ENCODE peak calls at places on chromosomes 1 and 21, in nine cellular contexts. One of them, this sample, is unnamed.

GRCh38 chr1:223844521-223844961 is 1.2 kb downstream of the TP53BP2 start:
- DNase-seq in activated CD8-positive, alpha-beta memory T cell treated with anti-CD3 and anti-CD28 coated beads for 24 hours: no peak
- DNase-seq in erythroblast: no peak
- DNase-seq in left ventricle myocardium inferior: no peak
- DNase-seq in EH: peak
- DNase-seq in activated CD4-positive, alpha-beta T cell treated with anti-CD3 and anti-CD28 coated beads, Interleukin-2, amount 50 U/mL, for 48 hours: peak
- DNase-seq in stimulated activated CD4-positive, alpha-beta T cell treated with anti-CD3 and anti-CD28 coated beads, Interleukin-1b, Interleukin-23, amount 100 ng/mL, for 4 hours: no peak
- DNase-seq in stimulated activated CD8-positive, alpha-beta memory T cell treated with anti-CD3 and anti-CD28 coated beads, Interleukin-15, amount 100 ng/mL, for 1 hour: no peak
- DNase-seq in activated T-cell treated with anti-CD3 and anti-CD28 coated beads, Interleukin-2, amount 50 U/mL, for 72 hours: peak
- DNase-seq in this sample: no peak

GRCh38 chr1:61343623-61344257 is 261.4 kb downstream of the NFIA start:
- DNase-seq in stimulated activated CD4-positive, alpha-beta T cell treated with anti-CD3 and anti-CD28 coated beads, Interleukin-1b, Interleukin-23, amount 100 ng/mL, for 4 hours: no peak
- DNase-seq in erythroblast: no peak
- DNase-seq in left ventricle myocardium inferior: no peak
- DNase-seq in activated CD4-positive, alpha-beta T cell treated with anti-CD3 and anti-CD28 coated beads, Interleukin-2, amount 50 U/mL, for 48 hours: no peak
- DNase-seq in activated T-cell treated with anti-CD3 and anti-CD28 coated beads, Interleukin-2, amount 50 U/mL, for 72 hours: no peak
- DNase-seq in stimulated activated CD8-positive, alpha-beta memory T cell treated with anti-CD3 and anti-CD28 coated beads, Interleukin-15, amount 100 ng/mL, for 1 hour: no peak
- DNase-seq in EH: no peak
- DNase-seq in activated CD8-positive, alpha-beta memory T cell treated with anti-CD3 and anti-CD28 coated beads for 24 hours: no peak
- DNase-seq in this sample: no peak

GRCh38 chr1:180160362-180160761 is 5.7 kb downstream of the QSOX1 start:
- DNase-seq in EH: no peak
- DNase-seq in activated T-cell treated with anti-CD3 and anti-CD28 coated beads, Interleukin-2, amount 50 U/mL, for 72 hours: no peak
- DNase-seq in activated CD4-positive, alpha-beta T cell treated with anti-CD3 and anti-CD28 coated beads, Interleukin-2, amount 50 U/mL, for 48 hours: no peak
- DNase-seq in left ventricle myocardium inferior: no peak
- DNase-seq in erythroblast: no peak
- DNase-seq in activated CD8-positive, alpha-beta memory T cell treated with anti-CD3 and anti-CD28 coated beads for 24 hours: no peak
- DNase-seq in stimulated activated CD4-positive, alpha-beta T cell treated with anti-CD3 and anti-CD28 coated beads, Interleukin-1b, Interleukin-23, amount 100 ng/mL, for 4 hours: no peak
- DNase-seq in stimulated activated CD8-positive, alpha-beta memory T cell treated with anti-CD3 and anti-CD28 coated beads, Interleukin-15, amount 100 ng/mL, for 1 hour: no peak
- DNase-seq in this sample: no peak

GRCh38 chr21:27382404-27382803 is 415.5 kb upstream of the ADAMTS5 start:
- DNase-seq in activated T-cell treated with anti-CD3 and anti-CD28 coated beads, Interleukin-2, amount 50 U/mL, for 72 hours: no peak
- DNase-seq in erythroblast: no peak
- DNase-seq in stimulated activated CD4-positive, alpha-beta T cell treated with anti-CD3 and anti-CD28 coated beads, Interleukin-1b, Interleukin-23, amount 100 ng/mL, for 4 hours: no peak
- DNase-seq in stimulated activated CD8-positive, alpha-beta memory T cell treated with anti-CD3 and anti-CD28 coated beads, Interleukin-15, amount 100 ng/mL, for 1 hour: no peak
- DNase-seq in left ventricle myocardium inferior: no peak
- DNase-seq in activated CD4-positive, alpha-beta T cell treated with anti-CD3 and anti-CD28 coated beads, Interleukin-2, amount 50 U/mL, for 48 hours: no peak
- DNase-seq in EH: peak
- DNase-seq in activated CD8-positive, alpha-beta memory T cell treated with anti-CD3 and anti-CD28 coated beads for 24 hours: no peak
- DNase-seq in this sample: no peak

GRCh38 chr1:167670563-167670962 is 40.5 kb downstream of the RCSD1 start:
- DNase-seq in stimulated activated CD8-positive, alpha-beta memory T cell treated with anti-CD3 and anti-CD28 coated beads, Interleukin-15, amount 100 ng/mL, for 1 hour: no peak
- DNase-seq in activated T-cell treated with anti-CD3 and anti-CD28 coated beads, Interleukin-2, amount 50 U/mL, for 72 hours: no peak
- DNase-seq in activated CD4-positive, alpha-beta T cell treated with anti-CD3 and anti-CD28 coated beads, Interleukin-2, amount 50 U/mL, for 48 hours: no peak
- DNase-seq in activated CD8-positive, alpha-beta memory T cell treated with anti-CD3 and anti-CD28 coated beads for 24 hours: no peak
- DNase-seq in EH: no peak
- DNase-seq in left ventricle myocardium inferior: no peak
- DNase-seq in erythroblast: no peak
- DNase-seq in stimulated activated CD4-positive, alpha-beta T cell treated with anti-CD3 and anti-CD28 coated beads, Interleukin-1b, Interleukin-23, amount 100 ng/mL, for 4 hours: no peak
- DNase-seq in this sample: no peak

GRCh38 chr1:201769966-201770365 is 59.0 kb upstream of the IPO9 start:
- DNase-seq in activated CD4-positive, alpha-beta T cell treated with anti-CD3 and anti-CD28 coated beads, Interleukin-2, amount 50 U/mL, for 48 hours: no peak
- DNase-seq in erythroblast: no peak
- DNase-seq in stimulated activated CD8-positive, alpha-beta memory T cell treated with anti-CD3 and anti-CD28 coated beads, Interleukin-15, amount 100 ng/mL, for 1 hour: no peak
- DNase-seq in activated CD8-positive, alpha-beta memory T cell treated with anti-CD3 and anti-CD28 coated beads for 24 hours: no peak
- DNase-seq in stimulated activated CD4-positive, alpha-beta T cell treated with anti-CD3 and anti-CD28 coated beads, Interleukin-1b, Interleukin-23, amount 100 ng/mL, for 4 hours: no peak
- DNase-seq in activated T-cell treated with anti-CD3 and anti-CD28 coated beads, Interleukin-2, amount 50 U/mL, for 72 hours: no peak
- DNase-seq in EH: peak
- DNase-seq in left ventricle myocardium inferior: peak
- DNase-seq in this sample: no peak

GRCh38 chr1:157085416-157085815 is 14.2 kb downstream of the ETV3L start:
- DNase-seq in activated CD4-positive, alpha-beta T cell treated with anti-CD3 and anti-CD28 coated beads, Interleukin-2, amount 50 U/mL, for 48 hours: no peak
- DNase-seq in EH: peak
- DNase-seq in activated CD8-positive, alpha-beta memory T cell treated with anti-CD3 and anti-CD28 coated beads for 24 hours: no peak
- DNase-seq in stimulated activated CD8-positive, alpha-beta memory T cell treated with anti-CD3 and anti-CD28 coated beads, Interleukin-15, amount 100 ng/mL, for 1 hour: no peak
- DNase-seq in stimulated activated CD4-positive, alpha-beta T cell treated with anti-CD3 and anti-CD28 coated beads, Interleukin-1b, Interleukin-23, amount 100 ng/mL, for 4 hours: no peak
- DNase-seq in activated T-cell treated with anti-CD3 and anti-CD28 coated beads, Interleukin-2, amount 50 U/mL, for 72 hours: no peak
- DNase-seq in left ventricle myocardium inferior: no peak
- DNase-seq in erythroblast: no peak
- DNase-seq in this sample: no peak

GRCh38 chr1:107787299-107787698 is 177.7 kb downstream of the VAV3 start:
- DNase-seq in left ventricle myocardium inferior: no peak
- DNase-seq in activated CD8-positive, alpha-beta memory T cell treated with anti-CD3 and anti-CD28 coated beads for 24 hours: no peak
- DNase-seq in EH: no peak
- DNase-seq in erythroblast: peak
- DNase-seq in stimulated activated CD4-positive, alpha-beta T cell treated with anti-CD3 and anti-CD28 coated beads, Interleukin-1b, Interleukin-23, amount 100 ng/mL, for 4 hours: no peak
- DNase-seq in activated T-cell treated with anti-CD3 and anti-CD28 coated beads, Interleukin-2, amount 50 U/mL, for 72 hours: peak
- DNase-seq in stimulated activated CD8-positive, alpha-beta memory T cell treated with anti-CD3 and anti-CD28 coated beads, Interleukin-15, amount 100 ng/mL, for 1 hour: no peak
- DNase-seq in activated CD4-positive, alpha-beta T cell treated with anti-CD3 and anti-CD28 coated beads, Interleukin-2, amount 50 U/mL, for 48 hours: peak
- DNase-seq in this sample: no peak

GRCh38 chr21:10273196-10273595 is 248.2 kb upstream of the TPTE start:
- DNase-seq in stimulated activated CD8-positive, alpha-beta memory T cell treated with anti-CD3 and anti-CD28 coated beads, Interleukin-15, amount 100 ng/mL, for 1 hour: no peak
- DNase-seq in erythroblast: no peak
- DNase-seq in stimulated activated CD4-positive, alpha-beta T cell treated with anti-CD3 and anti-CD28 coated beads, Interleukin-1b, Interleukin-23, amount 100 ng/mL, for 4 hours: no peak
- DNase-seq in activated CD8-positive, alpha-beta memory T cell treated with anti-CD3 and anti-CD28 coated beads for 24 hours: no peak
- DNase-seq in activated T-cell treated with anti-CD3 and anti-CD28 coated beads, Interleukin-2, amount 50 U/mL, for 72 hours: no peak
- DNase-seq in left ventricle myocardium inferior: no peak
- DNase-seq in EH: no peak
- DNase-seq in activated CD4-positive, alpha-beta T cell treated with anti-CD3 and anti-CD28 coated beads, Interleukin-2, amount 50 U/mL, for 48 hours: no peak
- DNase-seq in this sample: no peak

GRCh38 chr1:958823-959729 is at the start of gene NOC2L:
- DNase-seq in EH: peak
- DNase-seq in erythroblast: peak
- DNase-seq in activated CD8-positive, alpha-beta memory T cell treated with anti-CD3 and anti-CD28 coated beads for 24 hours: peak
- DNase-seq in stimulated activated CD8-positive, alpha-beta memory T cell treated with anti-CD3 and anti-CD28 coated beads, Interleukin-15, amount 100 ng/mL, for 1 hour: peak
- DNase-seq in left ventricle myocardium inferior: peak
- DNase-seq in activated T-cell treated with anti-CD3 and anti-CD28 coated beads, Interleukin-2, amount 50 U/mL, for 72 hours: peak
- DNase-seq in stimulated activated CD4-positive, alpha-beta T cell treated with anti-CD3 and anti-CD28 coated beads, Interleukin-1b, Interleukin-23, amount 100 ng/mL, for 4 hours: peak
- DNase-seq in activated CD4-positive, alpha-beta T cell treated with anti-CD3 and anti-CD28 coated beads, Interleukin-2, amount 50 U/mL, for 48 hours: peak
- DNase-seq in this sample: peak

This sample was measured in GM13977.